ENCODE peak calls at places on chromosomes 3 and 15, in eight cellular contexts. K is T follicular helper cell; A is effector memory CD4-positive, alpha-beta T cell; M is type B pancreatic cell; B is right lobe of liver; W is stimulated activated CD4-positive, alpha-beta T cell treated with anti-CD3 and anti-CD28 coated beads, Interleukin-1b, Interleukin-23, amount 100 ng/mL, for 48 hours; L is NCI-H748 treated with DMSO at 0.1 percent for 48 hours; U is NCI-H1436. D is an unnamed sample.

GRCh38 chr3:14265246-14265962 is 86.8 kb downstream of the LSM3 start:
- DNase-seq in L (peak; percentile 72), U (no peak), B (no peak), M (no peak), A (no peak), W (no peak), K (no peak), D (no peak)

GRCh38 chr3:50450135-50450911 is 53.1 kb downstream of the CACNA2D2 start:
- DNase-seq in M (no peak), U (peak; percentile 46), K (peak; percentile 5), W (peak; percentile 76), B (peak; percentile 48), L (no peak), A (peak; percentile 61), D (peak; percentile 39)

GRCh38 chr3:141795719-141796435 is 32.7 kb downstream of the GRK7 start:
- DNase-seq in W (peak; percentile 62), A (no peak), U (no peak), M (no peak), B (no peak), L (no peak), K (peak; percentile 42), D (no peak)

GRCh38 chr15:95300958-95301357 is 1029.5 kb upstream of the NR2F2 start:
- DNase-seq in U (no peak), B (no peak), L (no peak), M (no peak), A (no peak), K (no peak), W (no peak), D (no peak)

GRCh38 chr15:31409196-31409595 is 82.6 kb downstream of the KLF13 start:
- DNase-seq in M (no peak), K (no peak), A (no peak), U (no peak), L (no peak), W (no peak), B (no peak), D (no peak)

GRCh38 chr15:60120100-60120499 is 116.0 kb downstream of the FOXB1 start:
- DNase-seq in M (no peak), W (no peak), U (no peak), K (no peak), L (no peak), A (no peak), B (no peak), D (no peak)

GRCh38 chr3:193295985-193296384 is 55.0 kb downstream of the PLAAT1 start:
- DNase-seq in M (no peak), B (no peak), L (no peak), W (no peak), K (no peak), A (no peak), U (no peak), D (no peak)

GRCh38 chr15:73156431-73157191 is 104.3 kb downstream of the NEO1 start:
- DNase-seq in L (no peak), K (no peak), W (no peak), U (no peak), A (no peak), M (no peak), B (no peak), D (no peak)